ENCODE peak calls at places on chromosomes 6 and 20, in eight cellular contexts. One of them, this sample, is unnamed.

GRCh38 chr6:141764388-141764787 is 368.3 kb upstream of the GJE1 start:
- DNase-seq in kidney epithelial cell: no peak
- DNase-seq in lower lobe of right lung: no peak
- DNase-seq in progenitor cell of endocrine pancreas: no peak
- DNase-seq in thoracic aorta: no peak
- DNase-seq in breast epithelium: no peak
- DNase-seq in esophagus muscularis mucosa: no peak
- DNase-seq in lower leg skin: no peak
- DNase-seq in this sample: no peak

GRCh38 chr20:43583982-43584432 is 6.7 kb upstream of the IFT52 start:
- DNase-seq in kidney epithelial cell: peak; percentile 93
- DNase-seq in lower lobe of right lung: peak; percentile 73
- DNase-seq in progenitor cell of endocrine pancreas: no peak
- DNase-seq in thoracic aorta: peak; percentile 43
- DNase-seq in breast epithelium: no peak
- DNase-seq in esophagus muscularis mucosa: no peak
- DNase-seq in lower leg skin: peak; percentile 89
- DNase-seq in this sample: peak; percentile 97

GRCh38 chr6:127176175-127176574 is 57.7 kb downstream of the RSPO3 start:
- DNase-seq in kidney epithelial cell: no peak
- DNase-seq in lower lobe of right lung: no peak
- DNase-seq in progenitor cell of endocrine pancreas: no peak
- DNase-seq in thoracic aorta: no peak
- DNase-seq in breast epithelium: no peak
- DNase-seq in esophagus muscularis mucosa: no peak
- DNase-seq in lower leg skin: no peak
- DNase-seq in this sample: no peak

GRCh38 chr6:169014681-169015080 is 239.0 kb downstream of the THBS2 start:
- DNase-seq in kidney epithelial cell: no peak
- DNase-seq in lower lobe of right lung: no peak
- DNase-seq in progenitor cell of endocrine pancreas: no peak
- DNase-seq in thoracic aorta: no peak
- DNase-seq in breast epithelium: no peak
- DNase-seq in esophagus muscularis mucosa: no peak
- DNase-seq in lower leg skin: no peak
- DNase-seq in this sample: no peak

GRCh38 chr6:44132476-44132875 is 5.1 kb downstream of the TMEM63B start:
- DNase-seq in kidney epithelial cell: no peak
- DNase-seq in lower lobe of right lung: no peak
- DNase-seq in progenitor cell of endocrine pancreas: no peak
- DNase-seq in thoracic aorta: no peak
- DNase-seq in breast epithelium: no peak
- DNase-seq in esophagus muscularis mucosa: no peak
- DNase-seq in lower leg skin: no peak
- DNase-seq in this sample: no peak

GRCh38 chr6:5512422-5512821 is 251.1 kb downstream of the FARS2 start:
- DNase-seq in kidney epithelial cell: no peak
- DNase-seq in lower lobe of right lung: no peak
- DNase-seq in progenitor cell of endocrine pancreas: no peak
- DNase-seq in thoracic aorta: no peak
- DNase-seq in breast epithelium: no peak
- DNase-seq in esophagus muscularis mucosa: no peak
- DNase-seq in lower leg skin: no peak
- DNase-seq in this sample: no peak

GRCh38 chr20:40633123-40633850 is 55.7 kb downstream of the MAFB start:
- DNase-seq in kidney epithelial cell: no peak
- DNase-seq in lower lobe of right lung: no peak
- DNase-seq in progenitor cell of endocrine pancreas: no peak
- DNase-seq in thoracic aorta: no peak
- DNase-seq in breast epithelium: no peak
- DNase-seq in esophagus muscularis mucosa: peak; percentile 70
- DNase-seq in lower leg skin: no peak
- DNase-seq in this sample: no peak

GRCh38 chr6:168678177-168678576 is 237.2 kb downstream of the SMOC2 start:
- DNase-seq in kidney epithelial cell: no peak
- DNase-seq in lower lobe of right lung: no peak
- DNase-seq in progenitor cell of endocrine pancreas: no peak
- DNase-seq in thoracic aorta: no peak
- DNase-seq in breast epithelium: no peak
- DNase-seq in esophagus muscularis mucosa: no peak
- DNase-seq in lower leg skin: no peak
- DNase-seq in this sample: no peak

GRCh38 chr6:12873706-12874105 is 157.1 kb downstream of the PHACTR1 start:
- DNase-seq in kidney epithelial cell: no peak
- DNase-seq in lower lobe of right lung: no peak
- DNase-seq in progenitor cell of endocrine pancreas: no peak
- DNase-seq in thoracic aorta: no peak
- DNase-seq in breast epithelium: no peak
- DNase-seq in esophagus muscularis mucosa: no peak
- DNase-seq in lower leg skin: no peak
- DNase-seq in this sample: no peak

GRCh38 chr6:15929685-15930084 is 199.2 kb upstream of the MYLIP start:
- DNase-seq in kidney epithelial cell: no peak
- DNase-seq in lower lobe of right lung: no peak
- DNase-seq in progenitor cell of endocrine pancreas: no peak
- DNase-seq in thoracic aorta: no peak
- DNase-seq in breast epithelium: no peak
- DNase-seq in esophagus muscularis mucosa: no peak
- DNase-seq in lower leg skin: no peak
- DNase-seq in this sample: no peak

GRCh38 chr6:7846971-7847818 is 63.4 kb downstream of the TXNDC5 start:
- DNase-seq in kidney epithelial cell: no peak
- DNase-seq in lower lobe of right lung: no peak
- DNase-seq in progenitor cell of endocrine pancreas: no peak
- DNase-seq in thoracic aorta: no peak
- DNase-seq in breast epithelium: no peak
- DNase-seq in esophagus muscularis mucosa: no peak
- DNase-seq in lower leg skin: no peak
- DNase-seq in this sample: no peak

GRCh38 chr20:3785240-3786125 is 1.1 kb downstream of the CENPB start:
- DNase-seq in kidney epithelial cell: no peak
- DNase-seq in lower lobe of right lung: peak; percentile 63
- DNase-seq in progenitor cell of endocrine pancreas: no peak
- DNase-seq in thoracic aorta: no peak
- DNase-seq in breast epithelium: no peak
- DNase-seq in esophagus muscularis mucosa: no peak
- DNase-seq in lower leg skin: peak; percentile 86
- DNase-seq in this sample: no peak

GRCh38 chr20:61355096-61355495 is 103.0 kb downstream of the CDH4 start:
- DNase-seq in kidney epithelial cell: no peak
- DNase-seq in lower lobe of right lung: no peak
- DNase-seq in progenitor cell of endocrine pancreas: no peak
- DNase-seq in thoracic aorta: no peak
- DNase-seq in breast epithelium: no peak
- DNase-seq in esophagus muscularis mucosa: no peak
- DNase-seq in lower leg skin: no peak
- DNase-seq in this sample: no peak

DNA sequence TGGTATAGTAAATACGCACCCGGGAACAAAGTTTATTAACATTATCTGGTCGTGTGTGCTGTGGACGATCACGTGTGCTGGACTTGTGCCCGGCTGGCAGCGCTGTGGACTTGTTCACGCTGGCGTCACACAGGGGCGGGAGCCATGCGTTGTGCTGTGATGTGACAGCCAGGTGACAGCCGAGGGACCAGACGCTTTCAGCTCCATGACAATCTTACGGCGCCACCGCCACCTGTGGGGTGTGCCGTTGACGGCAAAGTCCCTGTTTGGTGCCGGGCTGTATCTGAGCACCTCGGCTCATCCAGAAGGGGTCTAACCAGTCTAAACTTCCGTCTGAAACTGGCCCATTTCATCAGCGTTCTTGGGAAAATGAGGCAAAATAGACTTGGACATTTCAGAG is 25.2 kb downstream of the DLL1 start:
- DNase-seq in kidney epithelial cell: no peak
- DNase-seq in lower lobe of right lung: peak; percentile 73
- DNase-seq in progenitor cell of endocrine pancreas: no peak
- DNase-seq in thoracic aorta: no peak
- DNase-seq in breast epithelium: no peak
- DNase-seq in esophagus muscularis mucosa: no peak
- DNase-seq in lower leg skin: no peak
- DNase-seq in this sample: no peak
- TF ChIP-seq CTCF in kidney epithelial cell: no peak
- TF ChIP-seq CTCF in lower lobe of right lung: no peak
- TF ChIP-seq CTCF in progenitor cell of endocrine pancreas: no peak
- TF ChIP-seq CTCF in thoracic aorta: no peak
- TF ChIP-seq CTCF in breast epithelium: no peak
- TF ChIP-seq CTCF in esophagus muscularis mucosa: no peak
- TF ChIP-seq CTCF in lower leg skin: no peak
- TF ChIP-seq CTCF in this sample: no peak

DNA sequence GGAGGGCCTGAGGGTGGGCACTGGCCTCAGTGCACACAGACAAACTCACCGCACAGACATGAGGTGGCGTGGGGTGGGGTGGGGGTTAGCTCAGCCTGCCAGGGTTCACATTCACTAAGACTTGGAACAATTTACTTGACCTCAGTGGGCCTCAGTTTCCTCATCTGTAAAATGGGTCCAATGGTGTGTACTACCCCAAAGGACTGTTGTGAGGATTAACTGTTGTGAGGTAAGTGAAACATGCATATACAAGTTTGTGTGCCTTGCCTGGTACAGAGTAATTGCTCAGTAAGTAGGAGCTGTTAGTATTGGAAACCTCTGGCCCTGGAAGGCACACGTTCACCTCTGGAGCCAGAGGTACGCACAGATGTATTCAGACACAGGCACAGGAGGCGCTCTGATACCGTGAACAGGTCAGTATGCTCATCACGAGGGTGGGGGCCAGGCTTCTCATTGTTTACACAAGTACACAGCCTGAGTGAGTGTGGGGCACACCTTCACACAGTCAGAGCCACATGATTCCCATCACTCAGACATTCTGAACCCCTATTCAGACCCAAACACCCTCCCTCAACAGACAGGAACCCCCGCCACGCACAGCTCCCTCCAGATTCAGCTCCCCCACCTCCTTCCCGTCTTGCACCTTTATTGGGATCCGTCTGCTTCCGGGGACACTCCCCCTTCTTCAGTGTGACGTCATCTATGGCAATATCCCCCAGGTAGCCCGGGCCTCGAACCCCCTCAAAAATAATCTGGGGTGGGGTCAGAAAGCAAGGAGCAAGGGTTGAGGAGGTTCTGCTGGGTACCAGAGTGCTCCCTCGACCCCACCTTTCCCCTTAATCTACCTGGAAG is 59.9 kb downstream of the MDGA1 start:
- DNase-seq in kidney epithelial cell: no peak
- DNase-seq in lower lobe of right lung: no peak
- DNase-seq in progenitor cell of endocrine pancreas: no peak
- DNase-seq in thoracic aorta: no peak
- DNase-seq in breast epithelium: no peak
- DNase-seq in esophagus muscularis mucosa: no peak
- DNase-seq in lower leg skin: no peak
- DNase-seq in this sample: peak; percentile 38
- TF ChIP-seq CTCF in kidney epithelial cell: no peak
- TF ChIP-seq CTCF in lower lobe of right lung: no peak
- TF ChIP-seq CTCF in progenitor cell of endocrine pancreas: no peak
- TF ChIP-seq CTCF in thoracic aorta: no peak
- TF ChIP-seq CTCF in breast epithelium: no peak
- TF ChIP-seq CTCF in esophagus muscularis mucosa: no peak
- TF ChIP-seq CTCF in lower leg skin: no peak
- TF ChIP-seq CTCF in this sample: no peak

GRCh38 chr6:27251672-27252251 is 4.3 kb downstream of the PRSS16 start:
- DNase-seq in kidney epithelial cell: peak; percentile 39
- DNase-seq in lower lobe of right lung: peak; percentile 90
- DNase-seq in progenitor cell of endocrine pancreas: peak; percentile 89
- DNase-seq in thoracic aorta: no peak
- DNase-seq in breast epithelium: peak; percentile 79
- DNase-seq in esophagus muscularis mucosa: no peak
- DNase-seq in lower leg skin: peak; percentile 87
- DNase-seq in this sample: no peak
- TF ChIP-seq CTCF in kidney epithelial cell: peak; percentile 57
- TF ChIP-seq CTCF in lower lobe of right lung: peak; percentile 48
- TF ChIP-seq CTCF in progenitor cell of endocrine pancreas: peak; percentile 72
- TF ChIP-seq CTCF in thoracic aorta: no peak
- TF ChIP-seq CTCF in breast epithelium: no peak
- TF ChIP-seq CTCF in esophagus muscularis mucosa: no peak
- TF ChIP-seq CTCF in lower leg skin: no peak
- TF ChIP-seq CTCF in this sample: peak; percentile 79

DNA sequence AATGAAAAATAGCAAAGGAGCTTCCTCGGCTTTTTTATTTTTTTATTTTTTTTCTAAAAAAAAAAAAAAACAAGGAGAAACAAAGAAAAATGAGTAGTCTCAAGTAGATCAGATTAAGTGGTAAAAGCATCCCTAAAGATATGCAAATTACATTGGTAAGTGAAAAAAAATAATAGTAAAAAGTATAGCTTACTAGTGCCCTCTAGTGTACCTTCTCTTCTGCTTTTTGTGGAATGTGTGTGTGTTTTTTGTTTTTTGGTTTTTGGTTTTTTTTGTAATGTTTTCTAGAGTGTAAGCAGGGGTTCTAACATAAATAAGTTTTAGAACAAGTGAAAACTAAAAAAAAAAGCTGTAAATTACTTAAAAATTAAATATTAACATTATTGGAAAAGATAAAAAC is 1062.0 kb downstream of the HACE1 start:
- DNase-seq in kidney epithelial cell: no peak
- DNase-seq in lower lobe of right lung: no peak
- DNase-seq in progenitor cell of endocrine pancreas: no peak
- DNase-seq in thoracic aorta: no peak
- DNase-seq in breast epithelium: no peak
- DNase-seq in esophagus muscularis mucosa: no peak
- DNase-seq in lower leg skin: no peak
- DNase-seq in this sample: no peak
- TF ChIP-seq CTCF in kidney epithelial cell: peak; percentile 38
- TF ChIP-seq CTCF in lower lobe of right lung: peak; percentile 33
- TF ChIP-seq CTCF in progenitor cell of endocrine pancreas: peak; percentile 69
- TF ChIP-seq CTCF in thoracic aorta: no peak
- TF ChIP-seq CTCF in breast epithelium: no peak
- TF ChIP-seq CTCF in esophagus muscularis mucosa: no peak
- TF ChIP-seq CTCF in lower leg skin: no peak
- TF ChIP-seq CTCF in this sample: peak; percentile 82

GRCh38 chr6:97215157-97215769 is 67.8 kb downstream of the MMS22L start:
- DNase-seq in kidney epithelial cell: peak; percentile 12
- DNase-seq in lower lobe of right lung: no peak
- DNase-seq in progenitor cell of endocrine pancreas: peak; percentile 10
- DNase-seq in thoracic aorta: no peak
- DNase-seq in breast epithelium: no peak
- DNase-seq in esophagus muscularis mucosa: no peak
- DNase-seq in lower leg skin: no peak
- DNase-seq in this sample: no peak
- TF ChIP-seq CTCF in kidney epithelial cell: peak; percentile 76
- TF ChIP-seq CTCF in lower lobe of right lung: peak; percentile 19
- TF ChIP-seq CTCF in progenitor cell of endocrine pancreas: peak; percentile 59
- TF ChIP-seq CTCF in thoracic aorta: no peak
- TF ChIP-seq CTCF in breast epithelium: no peak
- TF ChIP-seq CTCF in esophagus muscularis mucosa: no peak
- TF ChIP-seq CTCF in lower leg skin: no peak
- TF ChIP-seq CTCF in this sample: peak; percentile 85

DNA sequence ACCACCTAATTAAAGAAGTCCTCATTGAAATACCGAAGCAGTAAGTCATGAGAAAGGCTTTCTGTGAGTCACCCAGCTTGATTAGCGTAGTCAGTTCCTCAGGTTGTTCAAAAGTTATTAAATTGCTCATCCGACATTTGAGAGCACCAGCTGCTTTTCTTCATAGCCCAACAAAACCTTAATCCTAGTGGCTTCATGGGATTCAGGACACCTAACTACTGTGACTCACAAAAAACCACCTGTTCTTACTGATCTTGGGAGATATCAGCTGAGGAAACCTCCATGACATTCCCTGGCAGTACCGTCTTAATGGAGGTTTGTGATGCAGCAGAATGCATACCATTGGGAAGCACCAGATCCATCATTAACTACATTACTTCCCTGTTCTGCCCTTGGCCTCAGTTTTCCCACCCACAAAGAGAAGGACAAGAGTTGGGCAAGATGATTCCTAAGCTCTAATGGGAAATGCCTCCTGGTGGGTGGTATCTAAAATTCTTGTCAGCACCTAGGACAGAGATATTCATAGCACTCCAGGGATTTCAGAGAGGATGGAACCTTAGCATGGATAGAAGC is 103.8 kb downstream of the KHDC1L start:
- DNase-seq in kidney epithelial cell: peak; percentile 5
- DNase-seq in lower lobe of right lung: no peak
- DNase-seq in progenitor cell of endocrine pancreas: no peak
- DNase-seq in thoracic aorta: no peak
- DNase-seq in breast epithelium: no peak
- DNase-seq in esophagus muscularis mucosa: no peak
- DNase-seq in lower leg skin: no peak
- DNase-seq in this sample: no peak
- TF ChIP-seq CTCF in kidney epithelial cell: peak; percentile 24
- TF ChIP-seq CTCF in lower lobe of right lung: no peak
- TF ChIP-seq CTCF in progenitor cell of endocrine pancreas: peak; percentile 18
- TF ChIP-seq CTCF in thoracic aorta: no peak
- TF ChIP-seq CTCF in breast epithelium: no peak
- TF ChIP-seq CTCF in esophagus muscularis mucosa: no peak
- TF ChIP-seq CTCF in lower leg skin: no peak
- TF ChIP-seq CTCF in this sample: peak; percentile 53